ENCODE peak calls at places on chromosome 11, in six cellular contexts. Q is K562, R is A549, P is HepG2, X is GM12878, O is endothelial cell of umbilical vein. D is an unnamed sample.

GRCh38 chr11:82577246-82577645 is 156.4 kb downstream of the FAM181B start:
- DNase-seq in P (no peak), Q (no peak), R (no peak), X (no peak), O (no peak), D (no peak)

GRCh38 chr11:57476883-57477506 is 16.7 kb downstream of the RTN4RL2 start:
- DNase-seq in R (peak), P (no peak), Q (no peak), O (no peak), X (no peak), D (peak)

GRCh38 chr11:32386770-32387377 is 48.5 kb downstream of the WT1 start:
- DNase-seq in O (peak), P (no peak), Q (peak), R (no peak), X (no peak), D (peak)

GRCh38 chr11:119886667-119887230 is 157.7 kb upstream of the NECTIN1 start:
- DNase-seq in O (no peak), R (no peak), X (no peak), P (no peak), Q (no peak), D (no peak)

GRCh38 chr11:3880724-3881123 is 25.3 kb downstream of the STIM1 start:
- DNase-seq in P (peak), O (peak), Q (no peak), X (no peak), R (peak), D (no peak)

GRCh38 chr11:76678316-76678715 is 7.8 kb upstream of the LRRC32 start:
- DNase-seq in P (no peak), X (no peak), Q (no peak), O (peak), R (no peak), D (peak)

GRCh38 chr11:128627666-128628342 is 40.4 kb upstream of the ETS1 start:
- DNase-seq in X (no peak), R (no peak), O (no peak), Q (no peak), P (no peak), D (peak)

GRCh38 chr11:70483077-70483861 is 84.9 kb downstream of the CTTN start:
- DNase-seq in P (no peak), R (peak), Q (peak), O (no peak), X (no peak), D (peak)

GRCh38 chr11:86608251-86608799 is 64.1 kb downstream of the ME3 start:
- DNase-seq in Q (peak), O (peak), X (peak), P (peak), R (peak), D (peak)

GRCh38 chr11:118209037-118209436 is 15.8 kb downstream of the JAML start:
- DNase-seq in O (no peak), R (no peak), X (no peak), Q (no peak), P (no peak), D (no peak)

GRCh38 chr11:117232022-117232878 is at the start of the genes PCSK7 and RNF214:
- DNase-seq in X (peak), O (peak), R (peak), Q (peak), P (peak), D (peak)

GRCh38 chr11:64094463-64095223 is 58.9 kb downstream of the FLRT1 start:
- DNase-seq in Q (peak), P (no peak), R (peak), O (peak), X (no peak), D (peak)

GRCh38 chr11:3109921-3110706 is 52.9 kb upstream of the CARS1 start:
- DNase-seq in X (no peak), O (peak), Q (peak), R (peak), P (peak), D (peak)

DNA sequence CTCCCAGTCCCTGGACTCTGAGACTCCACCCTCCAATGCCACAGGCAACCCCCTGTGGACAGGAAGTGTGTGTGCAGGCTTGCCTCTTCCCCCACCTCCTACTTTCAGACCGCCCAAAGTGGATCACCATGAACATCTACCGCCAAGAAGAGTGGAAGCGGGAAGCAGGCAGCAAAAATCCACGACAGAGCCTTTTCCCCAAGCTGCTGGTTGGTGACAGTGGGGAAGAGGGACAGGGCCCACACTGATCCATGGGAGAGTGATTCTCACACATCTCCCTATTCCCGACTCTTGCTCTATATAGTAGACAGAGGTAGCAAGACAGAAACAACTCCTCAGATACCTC is 53.4 kb upstream of the SPATA19 start:
- DNase-seq in O (no peak), P (no peak), X (no peak), Q (no peak), R (no peak), D (no peak)
- TF ChIP-seq MYC in O (no peak), P (no peak), X (no peak), Q (no peak), R (no peak), D (no peak)

DNA sequence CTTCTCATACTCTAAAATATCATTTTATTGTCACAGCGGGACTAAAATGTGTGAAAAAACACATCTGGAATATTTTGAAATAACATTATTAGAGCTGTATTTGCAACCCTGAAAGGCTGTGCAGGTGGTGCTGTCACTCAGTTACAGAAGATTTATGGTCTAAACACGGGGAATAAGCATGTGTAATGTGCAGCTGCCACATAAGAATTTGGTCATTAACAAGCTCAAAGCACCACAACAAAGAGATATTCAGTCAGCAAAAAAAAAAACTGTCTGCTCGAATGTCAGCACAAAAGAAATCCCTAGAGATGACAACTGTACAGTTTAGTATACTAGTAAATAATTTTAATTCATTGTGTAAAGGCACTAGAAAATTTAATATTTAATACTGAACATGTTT is 31.3 kb downstream of the TMEM123 start:
- DNase-seq in Q (no peak), O (no peak), P (no peak), R (no peak), X (no peak), D (no peak)
- H3K4me3 ChIP-seq in Q (no peak), O (no peak), P (no peak), R (no peak), X (no peak), D (no peak)

DNA sequence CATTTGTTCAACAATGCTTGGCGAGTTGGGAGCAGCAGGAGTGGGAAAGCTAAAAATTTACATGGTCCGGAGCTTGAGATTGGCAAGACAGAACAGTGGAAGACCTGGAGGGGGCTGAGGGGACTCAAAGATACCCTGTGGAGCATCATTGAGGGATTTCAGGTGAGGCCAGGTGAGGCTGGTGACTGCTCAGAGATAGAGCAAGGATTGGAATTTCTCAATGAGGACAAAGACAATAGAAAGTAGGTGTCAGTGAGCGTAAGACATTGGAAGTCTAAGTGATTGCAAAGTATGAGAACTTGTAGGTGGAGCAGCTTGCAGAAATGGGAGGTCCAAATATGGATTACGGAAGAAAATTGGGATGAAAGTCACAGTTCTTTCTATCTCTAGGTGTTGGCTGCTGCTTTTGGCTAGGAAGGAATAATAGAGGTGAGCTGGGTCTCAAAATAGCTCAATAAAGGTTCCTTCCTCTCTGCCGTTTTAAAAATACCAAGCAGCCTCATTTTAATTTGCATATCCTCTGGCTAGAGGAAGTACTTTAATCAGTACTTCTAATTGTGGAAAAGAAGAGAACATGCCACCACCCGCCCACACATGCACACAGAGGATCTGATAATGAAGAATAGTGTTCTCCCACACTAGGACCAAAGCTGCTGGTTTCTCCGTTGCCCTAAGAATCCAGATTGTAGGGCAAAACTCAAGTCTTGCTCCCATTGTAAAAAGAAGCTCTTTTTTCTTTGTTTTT is 41.8 kb upstream of the SORL1-AS1 start:
- DNase-seq in Q (no peak), R (no peak), X (peak), O (no peak), P (no peak), D (peak)
- TF ChIP-seq POLR2A in Q (no peak), R (no peak), X (no peak), O (no peak), P (no peak), D (no peak)

GRCh38 chr11:124778281-124778680 is 16.2 kb upstream of the ESAM start:
- DNase-seq in Q (no peak), P (no peak), R (peak), X (no peak), O (no peak), D (no peak)
- TF ChIP-seq MYC in Q (no peak), P (no peak), R (no peak), X (no peak), O (no peak), D (no peak)

GRCh38 chr11:124285610-124286344 is 28.0 kb downstream of the OR8D1 start:
- DNase-seq in R (no peak), P (no peak), X (no peak), O (peak), Q (no peak), D (no peak)
- H3K4me3 ChIP-seq in R (no peak), P (no peak), X (no peak), O (no peak), Q (no peak), D (no peak)

GRCh38 chr11:69286358-69287327 is 7.3 kb upstream of the MYEOV start:
- DNase-seq in R (no peak), X (no peak), Q (no peak), O (no peak), P (no peak), D (no peak)
- TF ChIP-seq POLR2A in R (no peak), X (no peak), Q (no peak), O (no peak), P (no peak), D (no peak)

DNA sequence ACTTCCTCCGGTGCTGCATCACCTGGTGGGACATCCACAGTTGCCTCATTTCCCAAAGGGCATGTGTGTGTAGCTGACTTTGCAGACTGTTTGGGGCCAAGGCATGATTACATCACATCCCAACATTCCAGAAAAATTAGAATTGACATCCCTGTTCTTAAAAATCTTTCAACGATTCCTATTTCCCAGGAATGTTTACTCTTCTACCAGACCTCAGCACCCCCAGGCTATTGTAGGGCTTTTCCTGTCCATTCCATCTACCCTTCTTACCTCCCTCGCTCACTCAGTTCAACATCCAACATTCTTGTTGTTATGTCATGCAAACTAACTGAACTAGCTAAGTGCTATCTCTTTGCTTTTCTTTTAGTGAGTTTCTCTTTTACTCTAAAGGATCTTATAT is 37.3 kb downstream of the PIWIL4 start:
- DNase-seq in Q (no peak), P (no peak), X (no peak), O (no peak), R (no peak), D (no peak)
- TF ChIP-seq MYC in Q (no peak), P (no peak), X (no peak), O (no peak), R (no peak), D (no peak)

DNA sequence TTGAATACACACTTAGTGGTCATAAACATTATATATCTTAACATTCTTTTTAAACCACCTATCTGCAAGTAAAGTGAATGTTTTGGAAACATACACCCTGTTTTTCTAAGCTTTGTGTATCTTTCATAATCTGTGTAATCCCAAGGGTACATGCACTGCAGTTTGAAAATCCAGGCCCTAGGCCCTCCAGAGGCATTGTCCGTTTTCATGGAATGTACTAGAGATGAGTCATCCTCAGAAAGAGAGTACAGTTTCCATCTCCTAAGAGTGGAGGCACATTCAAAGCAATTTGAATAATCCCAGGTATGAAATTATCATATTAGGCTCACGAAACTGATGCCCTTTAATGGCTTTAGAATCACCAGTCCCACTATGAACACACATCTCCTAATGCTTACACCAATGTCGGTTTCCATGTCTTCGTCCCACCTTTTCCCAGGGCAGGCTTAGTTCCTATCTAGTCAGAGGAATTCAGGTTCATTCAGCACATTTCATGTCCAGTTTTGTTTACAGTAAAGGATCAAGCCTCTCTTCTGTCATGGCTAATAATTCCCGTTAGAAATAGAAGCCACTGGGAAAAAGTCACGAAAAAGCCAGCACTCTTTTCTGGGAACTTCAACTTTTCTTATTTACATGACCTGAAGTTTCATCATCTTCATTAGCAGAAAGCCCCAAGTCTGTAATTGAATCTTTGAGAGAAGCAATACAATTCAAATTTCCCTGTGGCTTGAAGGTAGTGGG is 39.5 kb upstream of the CD44 start:
- DNase-seq in Q (no peak), P (no peak), O (no peak), X (no peak), R (no peak), D (no peak)
- H3K4me3 ChIP-seq in Q (no peak), P (no peak), O (no peak), X (no peak), R (no peak), D (no peak)

DNA sequence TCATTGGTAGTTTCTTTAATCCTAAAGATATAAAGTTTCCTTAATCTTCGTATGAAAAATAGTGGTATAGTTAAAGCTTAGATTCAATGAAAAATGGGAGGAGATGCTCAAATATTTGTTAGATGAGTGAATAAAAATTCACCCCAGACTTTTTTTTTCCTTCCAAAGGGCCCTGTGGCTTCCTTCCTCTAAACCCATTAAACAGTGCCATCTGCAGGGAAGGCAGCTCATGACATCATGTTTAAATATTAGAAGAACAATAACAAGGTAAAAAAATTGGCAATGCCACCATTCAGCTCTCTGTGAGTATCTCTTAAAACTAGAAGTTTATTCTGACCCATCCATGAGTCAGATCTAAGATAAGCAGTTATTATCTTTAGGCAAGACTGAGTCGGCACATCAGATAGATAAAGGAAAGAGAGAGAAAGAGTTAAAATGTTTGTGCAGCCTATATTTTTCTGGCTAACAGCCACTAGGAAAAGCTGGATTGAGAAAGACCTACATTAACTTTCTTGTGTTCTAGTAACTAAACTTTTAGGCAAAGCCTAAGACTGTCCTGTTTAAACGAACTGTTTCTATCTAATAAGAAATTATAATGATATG is 19.1 kb upstream of the OOSP1 start:
- DNase-seq in O (peak), X (no peak), R (peak), P (peak), Q (peak), D (peak)
- TF ChIP-seq POLR2A in O (no peak), X (no peak), R (no peak), P (no peak), Q (no peak), D (no peak)

GRCh38 chr11:74255741-74256369 is 55.6 kb downstream of the P4HA3 start:
- DNase-seq in P (peak), R (peak), O (peak), X (no peak), Q (peak), D (peak)
- TF ChIP-seq MYC in P (no peak), R (no peak), O (no peak), X (no peak), Q (no peak), D (no peak)

D was measured in NB4.